ENCODE peak calls at places on chromosomes 11 and 22, in nine cellular contexts. T, Z, W, C, A, S, V, J and N are unnamed samples. For H3K9me3, the result is how much of the 10 kb centered on the place peaks cover.

GRCh38 chr11:92048415-92048814 is 176.2 kb upstream of the FAT3 start:
- DNase-seq in T (no peak), Z (no peak), W (no peak), C (no peak), A (no peak), S (peak), V (peak), J (no peak), N (no peak)

GRCh38 chr11:34653031-34653430 is 32.1 kb downstream of the EHF start:
- DNase-seq in T (no peak), Z (no peak), W (no peak), C (no peak), A (no peak), S (no peak), V (no peak), J (no peak), N (no peak)

GRCh38 chr11:107608809-107609208 is 17.9 kb downstream of the ELMOD1 start:
- DNase-seq in T (no peak), Z (no peak), W (no peak), C (no peak), A (no peak), S (no peak), V (no peak), J (no peak), N (no peak)

GRCh38 chr11:76236092-76237026 is 30.1 kb upstream of the WNT11 start:
- DNase-seq in T (peak), Z (peak), W (no peak), C (peak), A (no peak), S (peak), V (peak), J (peak), N (peak)

GRCh38 chr11:8025816-8026215 is 38.7 kb downstream of the EIF3F start:
- DNase-seq in T (peak), Z (no peak), W (no peak), C (no peak), A (no peak), S (peak), V (no peak), J (no peak), N (no peak)

GRCh38 chr11:61701298-61701993 is 21.3 kb downstream of the DAGLA start:
- DNase-seq in T (peak), Z (no peak), W (no peak), C (peak), A (no peak), S (no peak), V (peak), J (no peak), N (no peak)

GRCh38 chr11:64065712-64066111 is 30.0 kb downstream of the FLRT1 start:
- DNase-seq in T (no peak), Z (no peak), W (no peak), C (no peak), A (no peak), S (no peak), V (no peak), J (no peak), N (no peak)

GRCh38 chr11:64990222-64990918 is 6.4 kb downstream of the BATF2 start:
- DNase-seq in T (no peak), Z (no peak), W (peak), C (no peak), A (no peak), S (no peak), V (no peak), J (peak), N (no peak)

GRCh38 chr11:86370171-86370570 is 4.5 kb upstream of the CCDC81 start:
- DNase-seq in T (no peak), Z (no peak), W (no peak), C (no peak), A (no peak), S (no peak), V (no peak), J (no peak), N (no peak)

GRCh38 chr11:15821471-15821870 is 534.9 kb downstream of the SOX6 start:
- DNase-seq in T (peak), Z (no peak), W (no peak), C (no peak), A (no peak), S (no peak), V (no peak), J (no peak), N (no peak)

GRCh38 chr11:59755701-59756495 is 722 bp downstream of the STX3 start:
- DNase-seq in T (peak), Z (peak), W (peak), C (peak), A (no peak), S (peak), V (peak), J (no peak), N (peak)

GRCh38 chr11:134043821-134044420 is 25.0 kb upstream of the JAM3 start:
- DNase-seq in T (no peak), Z (no peak), W (no peak), C (no peak), A (no peak), S (no peak), V (no peak), J (no peak), N (no peak)

GRCh38 chr22:49382451-49382735 is 445.3 kb downstream of the BRD1 start:
- DNase-seq in T (no peak), Z (no peak), W (peak), C (no peak), A (no peak), S (no peak), V (no peak), J (no peak), N (no peak)
- H3K9me3 ChIP-seq in T (under half), Z (under half), W (under half), C (under half), A (under half), S (under half), V (under half), J (under half), N (under half)

DNA sequence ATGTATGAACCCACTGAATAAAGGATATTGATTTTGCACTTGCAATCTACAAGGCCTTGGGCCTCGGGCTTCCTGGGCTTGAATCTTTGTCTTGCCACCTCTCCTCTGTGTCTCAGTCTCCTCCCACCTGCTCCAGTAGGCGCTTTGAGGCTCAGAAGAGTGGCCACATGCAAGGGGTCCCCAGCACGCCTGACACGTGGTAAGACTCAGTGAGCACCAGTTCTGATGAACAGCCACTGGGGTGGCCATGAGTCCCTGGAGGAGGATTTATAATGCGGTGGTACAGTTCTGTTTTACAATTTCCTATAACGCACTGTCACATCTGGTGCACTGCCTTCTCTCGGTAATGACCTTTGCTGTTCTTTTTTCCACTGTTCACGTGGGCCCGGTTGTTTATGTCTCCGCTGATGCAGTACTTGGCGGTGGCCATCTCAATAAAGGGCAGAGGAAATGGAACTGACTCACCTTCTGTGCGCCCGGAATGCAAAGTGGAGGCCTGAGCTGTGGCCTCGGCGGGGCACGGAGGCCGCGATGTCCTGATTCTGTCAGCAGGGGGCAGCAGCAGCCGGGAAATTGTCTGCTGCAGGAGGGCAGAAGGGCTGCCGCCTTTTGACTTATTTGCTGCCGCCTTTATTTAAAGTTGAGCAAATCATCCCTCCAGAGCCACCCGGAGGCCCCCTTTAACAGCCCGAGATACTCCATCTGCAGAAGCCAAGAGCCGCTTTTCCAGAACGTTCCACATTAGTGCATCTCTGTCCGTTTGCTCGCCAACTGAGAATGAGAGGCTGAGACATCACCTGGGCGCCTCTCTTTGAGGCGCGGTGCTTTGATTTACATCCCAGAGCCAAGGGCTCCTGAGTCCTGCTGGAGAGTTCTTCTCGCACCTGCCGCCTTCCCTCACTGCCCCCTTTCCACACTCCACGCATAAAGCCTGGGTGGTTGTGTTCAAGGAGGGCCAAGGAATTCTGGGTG is 6.0 kb upstream of the IFT27 start:
- DNase-seq in T (peak), Z (peak), W (peak), C (peak), A (peak), S (peak), V (peak), J (peak), N (peak)
- H3K27ac ChIP-seq in T (peak), Z (no peak), W (no peak), C (peak), A (no peak), S (no peak), V (no peak), J (no peak), N (no peak)

GRCh38 chr11:55172734-55173415 is 89.1 kb upstream of the TRIM48 start:
- DNase-seq in T (no peak), Z (no peak), W (peak), C (no peak), A (no peak), S (no peak), V (no peak), J (no peak), N (no peak)
- H3K9me3 ChIP-seq in T (under half), Z (under half), W (under half), C (under half), A (under half), S (under half), V (under half), J (under half), N (under half)

GRCh38 chr11:67195971-67196418 is 70.3 kb upstream of the GRK2 start:
- DNase-seq in T (peak), Z (no peak), W (no peak), C (peak), A (no peak), S (no peak), V (no peak), J (no peak), N (no peak)
- H3K27ac ChIP-seq in T (peak), Z (no peak), W (no peak), C (peak), A (no peak), S (no peak), V (no peak), J (peak), N (no peak)

GRCh38 chr11:74895340-74896116 is 53.4 kb downstream of the XRRA1 start:
- DNase-seq in T (no peak), Z (no peak), W (no peak), C (no peak), A (no peak), S (no peak), V (no peak), J (peak), N (no peak)

GRCh38 chr11:74896311-74896710 is 52.6 kb downstream of the XRRA1 start:
- DNase-seq in T (no peak), Z (no peak), W (no peak), C (peak), A (no peak), S (no peak), V (no peak), J (peak), N (no peak)
- H3K9me3 ChIP-seq in T (under half), Z (under half), W (under half), C (under half), A (under half), S (under half), V (under half), J (under half), N (under half)

DNA sequence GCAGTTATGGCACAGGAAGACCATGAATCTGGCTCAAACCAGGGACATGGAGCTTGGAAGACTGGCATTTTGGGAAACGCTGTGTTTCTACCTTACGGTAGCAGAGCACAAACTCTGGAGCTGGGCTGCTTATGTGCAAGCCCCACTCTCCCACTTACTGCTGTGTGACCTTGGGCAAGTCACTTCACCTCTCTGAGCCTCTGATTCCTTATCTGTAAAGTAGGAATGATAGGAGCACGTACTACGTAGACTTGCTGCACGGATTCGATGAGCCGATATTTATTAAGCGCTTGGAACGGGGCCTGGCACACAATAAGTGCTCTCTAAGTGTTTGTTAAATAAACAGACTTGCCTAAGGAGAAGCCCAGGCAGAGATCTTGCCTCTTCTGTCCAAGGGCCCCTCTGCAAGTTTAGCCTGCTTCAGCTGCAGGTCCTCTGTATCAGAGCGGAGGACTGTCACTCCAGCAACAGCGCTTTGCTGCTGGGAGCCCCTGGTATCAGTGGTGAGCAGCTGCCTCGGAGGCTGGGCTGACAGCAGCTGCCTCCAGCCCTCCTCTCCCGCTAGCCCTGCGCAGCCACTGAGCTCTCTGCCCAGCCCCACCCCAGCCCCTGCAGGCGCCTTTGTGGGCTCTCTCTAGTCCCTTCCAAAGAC is 96.9 kb upstream of the ANO1 start:
- DNase-seq in T (no peak), Z (no peak), W (no peak), C (no peak), A (no peak), S (no peak), V (no peak), J (no peak), N (no peak)
- H3K27ac ChIP-seq in T (no peak), Z (no peak), W (no peak), C (no peak), A (no peak), S (no peak), V (no peak), J (no peak), N (no peak)

GRCh38 chr22:49078076-49078710 is 749.5 kb downstream of the BRD1 start:
- DNase-seq in T (no peak), Z (no peak), W (peak), C (no peak), A (no peak), S (no peak), V (no peak), J (no peak), N (no peak)
- H3K9me3 ChIP-seq in T (half or more), Z (under half), W (under half), C (under half), A (under half), S (under half), V (under half), J (under half), N (under half)